ENCODE peak calls at places on chromosomes 4 and X, in eight cellular contexts. K, S, H, Q, A, O, W and I are unnamed samples.

GRCh38 chrX:68146054-68146453 is 287.2 kb downstream of the OPHN1 start:
- DNase-seq in K (no peak), S (peak), H (no peak), Q (no peak), A (no peak), O (no peak), W (no peak), I (no peak)

GRCh38 chrX:64394874-64395567 is at the start of gene MTMR8:
- DNase-seq in K (peak), S (no peak), H (peak), Q (peak), A (peak), O (peak), W (peak), I (peak)

GRCh38 chrX:131741103-131741581 is 197.3 kb downstream of the OR13H1 start:
- DNase-seq in K (no peak), S (peak), H (peak), Q (peak), A (peak), O (peak), W (peak), I (peak)

GRCh38 chr4:1375051-1375721 is 28.2 kb downstream of the UVSSA start:
- DNase-seq in K (no peak), S (no peak), H (peak), Q (peak), A (no peak), O (peak), W (no peak), I (no peak)

GRCh38 chrX:1911401-1912131 is 296.7 kb downstream of the ASMT start:
- DNase-seq in K (no peak), S (no peak), H (no peak), Q (no peak), A (no peak), O (no peak), W (no peak), I (no peak)

GRCh38 chr4:142519342-142519741 is 326.8 kb downstream of the INPP4B start:
- DNase-seq in K (no peak), S (peak), H (no peak), Q (no peak), A (no peak), O (no peak), W (no peak), I (no peak)

GRCh38 chr4:72209600-72209999 is 177.8 kb downstream of the NPFFR2 start:
- DNase-seq in K (no peak), S (no peak), H (no peak), Q (no peak), A (no peak), O (no peak), W (no peak), I (no peak)

GRCh38 chr4:5751918-5752802 is 41.2 kb downstream of the EVC start:
- DNase-seq in K (no peak), S (peak), H (peak), Q (no peak), A (no peak), O (no peak), W (no peak), I (no peak)

GRCh38 chrX:45771560-45772340 is 571.1 kb upstream of the DIPK2B start:
- DNase-seq in K (no peak), S (peak), H (no peak), Q (no peak), A (peak), O (no peak), W (peak), I (peak)

GRCh38 chr4:111671756-111672155 is 473.5 kb upstream of the FAM241A start:
- DNase-seq in K (no peak), S (no peak), H (no peak), Q (no peak), A (no peak), O (no peak), W (no peak), I (no peak)

GRCh38 chr4:153788419-153789276 is at the start of gene SFRP2:
- DNase-seq in K (no peak), S (no peak), H (peak), Q (no peak), A (no peak), O (no peak), W (no peak), I (no peak)

GRCh38 chr4:29304595-29304994 is 1415.6 kb upstream of the PCDH7 start:
- DNase-seq in K (no peak), S (peak), H (no peak), Q (no peak), A (no peak), O (no peak), W (no peak), I (no peak)

GRCh38 chr4:69830529-69831269 is 29.2 kb downstream of the SULT1E1 start:
- DNase-seq in K (no peak), S (no peak), H (no peak), Q (no peak), A (no peak), O (no peak), W (peak), I (no peak)

GRCh38 chr4:94032754-94033153 is 174.9 kb upstream of the SMARCAD1 start:
- DNase-seq in K (no peak), S (no peak), H (no peak), Q (no peak), A (no peak), O (no peak), W (no peak), I (no peak)

GRCh38 chr4:23686169-23686903 is 203.5 kb downstream of the PPARGC1A start:
- DNase-seq in K (no peak), S (no peak), H (no peak), Q (no peak), A (no peak), O (no peak), W (no peak), I (no peak)

GRCh38 chrX:20063153-20063552 is 53.6 kb downstream of the MAP7D2 start:
- DNase-seq in K (no peak), S (no peak), H (no peak), Q (no peak), A (no peak), O (no peak), W (no peak), I (no peak)

GRCh38 chrX:39721570-39722279 is 376.0 kb downstream of the BCOR start:
- DNase-seq in K (no peak), S (peak), H (no peak), Q (no peak), A (no peak), O (no peak), W (no peak), I (no peak)

GRCh38 chrX:3638280-3638873 is 75.1 kb downstream of the PRKX start:
- DNase-seq in K (no peak), S (peak), H (no peak), Q (peak), A (peak), O (peak), W (peak), I (no peak)

GRCh38 chr4:113397114-113397701 is 347.8 kb downstream of the ANK2 start:
- DNase-seq in K (no peak), S (peak), H (no peak), Q (no peak), A (no peak), O (no peak), W (no peak), I (no peak)

GRCh38 chr4:83552924-83553323 is 17.0 kb downstream of the GPAT3 start:
- DNase-seq in K (no peak), S (peak), H (no peak), Q (no peak), A (no peak), O (no peak), W (no peak), I (no peak)

GRCh38 chr4:113003841-113004240 is 45.6 kb upstream of the ANK2 start:
- DNase-seq in K (no peak), S (no peak), H (no peak), Q (no peak), A (no peak), O (no peak), W (no peak), I (no peak)

GRCh38 chrX:138765061-138765460 is 53.5 kb upstream of the FGF13 start:
- DNase-seq in K (no peak), S (no peak), H (no peak), Q (no peak), A (no peak), O (no peak), W (no peak), I (no peak)

GRCh38 chr4:121597346-121597934 is 99.3 kb downstream of the ANXA5 start:
- DNase-seq in K (no peak), S (peak), H (no peak), Q (no peak), A (no peak), O (no peak), W (no peak), I (no peak)

GRCh38 chrX:9341305-9342201 is 123.3 kb upstream of the TBL1X start:
- DNase-seq in K (peak), S (peak), H (peak), Q (peak), A (peak), O (peak), W (peak), I (peak)

GRCh38 chr4:112448211-112448745 is 67.7 kb downstream of the NEUROG2 start:
- DNase-seq in K (no peak), S (peak), H (no peak), Q (no peak), A (no peak), O (no peak), W (no peak), I (no peak)

GRCh38 chr4:20486433-20486832 is 213.8 kb upstream of the PACRGL start:
- DNase-seq in K (no peak), S (no peak), H (no peak), Q (no peak), A (no peak), O (no peak), W (no peak), I (no peak)

GRCh38 chrX:10176121-10177003 is 19.6 kb downstream of the CLCN4 start:
- DNase-seq in K (no peak), S (no peak), H (no peak), Q (no peak), A (no peak), O (no peak), W (no peak), I (no peak)

GRCh38 chr4:74223801-74224200 is 65.9 kb downstream of the MTHFD2L start:
- DNase-seq in K (no peak), S (peak), H (no peak), Q (no peak), A (no peak), O (no peak), W (no peak), I (no peak)

GRCh38 chr4:105909699-105910340 is 14.5 kb downstream of the NPNT start:
- DNase-seq in K (no peak), S (peak), H (no peak), Q (no peak), A (no peak), O (no peak), W (peak), I (no peak)

GRCh38 chrX:155434906-155435743 is 23.3 kb downstream of the F8A3 start:
- DNase-seq in K (no peak), S (no peak), H (no peak), Q (no peak), A (no peak), O (no peak), W (no peak), I (no peak)

GRCh38 chr4:71290074-71290473 is 48.7 kb upstream of the SLC4A4 start:
- DNase-seq in K (no peak), S (peak), H (no peak), Q (no peak), A (no peak), O (no peak), W (no peak), I (no peak)

GRCh38 chrX:14801136-14801535 is 71.7 kb downstream of the FANCB start:
- DNase-seq in K (no peak), S (peak), H (no peak), Q (no peak), A (no peak), O (no peak), W (no peak), I (no peak)

GRCh38 chr4:111466821-111467605 is 678.2 kb upstream of the FAM241A start:
- DNase-seq in K (no peak), S (no peak), H (no peak), Q (no peak), A (no peak), O (no peak), W (no peak), I (no peak)

GRCh38 chr4:118898684-118899138 is 10.1 kb downstream of the SYNPO2 start:
- DNase-seq in K (no peak), S (no peak), H (peak), Q (peak), A (no peak), O (no peak), W (no peak), I (no peak)

GRCh38 chrX:77918568-77918967 is 8.1 kb downstream of the ATP7A start:
- DNase-seq in K (no peak), S (peak), H (no peak), Q (no peak), A (no peak), O (no peak), W (no peak), I (no peak)

GRCh38 chr4:86942185-86942666 is 7.4 kb downstream of the AFF1 start:
- DNase-seq in K (no peak), S (peak), H (no peak), Q (no peak), A (no peak), O (no peak), W (no peak), I (no peak)

GRCh38 chr4:145340071-145340695 is 141.5 kb upstream of the SMAD1 start:
- DNase-seq in K (no peak), S (no peak), H (no peak), Q (no peak), A (no peak), O (peak), W (no peak), I (no peak)

GRCh38 chr4:153038493-153039311 is 102.6 kb downstream of the FHDC1 start:
- DNase-seq in K (no peak), S (no peak), H (no peak), Q (no peak), A (no peak), O (no peak), W (no peak), I (no peak)

GRCh38 chr4:143558823-143559756 is 45.6 kb downstream of the SMARCA5 start:
- DNase-seq in K (peak), S (peak), H (peak), Q (peak), A (peak), O (peak), W (peak), I (peak)

DNA sequence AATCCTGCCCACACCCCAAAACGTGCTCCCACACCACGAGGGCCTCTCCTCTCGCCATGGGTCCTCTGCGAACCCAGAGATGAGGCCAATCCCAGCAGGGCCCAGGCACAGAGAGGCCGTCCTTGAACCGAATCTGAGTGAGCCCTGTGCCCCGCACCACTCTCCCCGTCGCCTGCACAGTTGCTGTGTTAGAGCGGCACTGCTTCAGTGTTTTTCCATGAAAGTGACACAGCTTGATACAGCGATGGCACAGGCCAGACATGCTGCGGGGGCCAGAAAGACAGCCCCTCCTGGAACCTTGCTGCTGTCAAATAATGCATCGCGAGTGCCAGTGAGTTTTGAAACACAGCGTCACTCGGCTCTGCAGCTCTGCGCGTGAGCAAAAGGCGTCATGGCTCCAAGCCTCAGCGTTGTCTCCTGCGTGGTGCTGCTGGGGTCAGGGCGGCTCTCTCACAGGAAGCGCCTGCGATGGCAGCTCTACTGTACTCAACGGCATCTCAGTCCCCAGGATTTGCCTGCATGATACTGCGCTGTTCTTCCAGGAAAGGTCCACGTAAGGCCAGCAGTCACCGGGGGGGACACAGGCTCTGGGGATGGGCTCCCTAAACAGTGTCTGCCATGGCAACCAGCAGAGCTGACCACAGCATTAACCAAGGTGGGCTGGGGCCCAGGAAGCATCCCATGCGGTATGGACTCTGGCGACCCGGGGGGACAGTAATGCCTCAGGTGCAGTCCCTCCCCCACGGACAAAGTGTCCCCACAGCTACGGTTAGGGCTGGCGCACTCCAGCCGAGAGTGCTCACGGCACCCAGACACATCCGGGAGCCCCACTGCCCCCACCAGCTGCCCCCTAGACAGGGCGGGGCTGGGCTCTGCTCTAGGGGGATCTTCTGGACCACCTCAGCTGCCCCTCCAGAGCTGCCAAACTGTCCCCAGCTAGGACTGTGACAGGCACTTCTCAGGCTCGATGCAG is 63.1 kb downstream of the ACOX3 start:
- DNase-seq in K (no peak), S (no peak), H (peak), Q (peak), A (no peak), O (no peak), W (no peak), I (peak)
- TF ChIP-seq POLR2A in K (no peak), S (no peak), H (no peak), Q (no peak), A (no peak), O (no peak), W (no peak), I (no peak)

GRCh38 chrX:16712116-16712824 is at the start of gene CTPS2:
- DNase-seq in K (peak), S (peak), H (peak), Q (peak), A (peak), O (peak), W (peak), I (peak)
- TF ChIP-seq POLR2A in K (no peak), S (no peak), H (peak), Q (no peak), A (peak), O (no peak), W (peak), I (peak)

GRCh38 chr4:2537011-2537830 is 774 bp downstream of the FAM193A start:
- DNase-seq in K (no peak), S (peak), H (peak), Q (peak), A (peak), O (peak), W (peak), I (peak)

GRCh38 chr4:2536193-2537010 is at the start of gene FAM193A:
- DNase-seq in K (peak), S (peak), H (peak), Q (peak), A (peak), O (peak), W (peak), I (peak)

GRCh38 chr4:2534904-2535385 is 1.5 kb upstream of the FAM193A start:
- DNase-seq in K (no peak), S (peak), H (no peak), Q (no peak), A (no peak), O (no peak), W (no peak), I (no peak)

DNA sequence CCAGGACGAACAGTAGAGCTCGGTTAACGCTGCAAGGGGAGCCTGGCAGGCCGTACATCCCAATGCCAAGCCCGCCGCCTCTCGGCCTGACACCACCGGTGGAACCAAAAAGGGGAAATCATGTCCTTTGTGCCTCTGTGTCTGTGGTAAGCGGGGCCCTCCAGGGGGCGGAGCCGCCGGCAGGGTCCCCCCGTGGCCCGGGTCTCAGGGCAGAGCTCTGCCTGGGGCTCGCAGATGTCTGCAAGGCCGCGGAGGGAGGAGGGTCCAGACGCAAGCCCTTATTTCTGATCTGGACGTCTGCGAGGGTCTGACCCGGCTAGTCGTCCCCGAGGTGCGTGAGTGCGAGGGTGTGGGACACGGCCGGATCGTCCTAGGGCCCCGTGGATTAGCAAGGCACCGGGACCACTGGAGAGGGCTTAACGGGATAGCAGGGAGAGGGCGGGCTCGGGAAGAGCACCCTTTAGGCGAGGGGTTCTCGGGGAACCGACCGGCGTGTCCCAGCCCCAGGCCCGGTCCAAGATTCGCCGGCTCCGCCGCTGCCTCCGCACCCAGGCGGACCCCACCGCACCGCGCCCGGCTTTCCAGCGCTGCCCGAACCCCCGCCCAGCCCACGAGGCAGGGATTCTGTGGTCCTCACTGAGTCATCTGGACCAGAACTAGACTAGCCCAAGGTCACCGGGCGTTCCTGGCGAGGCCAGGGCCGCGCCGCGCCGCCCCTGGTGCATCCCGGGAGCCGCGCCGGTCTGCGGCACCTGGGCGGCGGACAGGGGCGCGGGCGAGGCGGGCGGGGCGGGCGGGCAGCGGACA is 858 bp upstream of the FAM193A start:
- DNase-seq in K (peak), S (peak), H (peak), Q (no peak), A (peak), O (peak), W (peak), I (peak)
- TF ChIP-seq POLR2A in K (no peak), S (peak), H (peak), Q (peak), A (no peak), O (peak), W (peak), I (peak)

GRCh38 chr4:2940267-2941137 is 22.7 kb downstream of the NOP14 start:
- DNase-seq in K (no peak), S (no peak), H (peak), Q (peak), A (no peak), O (no peak), W (peak), I (no peak)
- TF ChIP-seq POLR2A in K (no peak), S (no peak), H (no peak), Q (no peak), A (no peak), O (no peak), W (no peak), I (no peak)

DNA sequence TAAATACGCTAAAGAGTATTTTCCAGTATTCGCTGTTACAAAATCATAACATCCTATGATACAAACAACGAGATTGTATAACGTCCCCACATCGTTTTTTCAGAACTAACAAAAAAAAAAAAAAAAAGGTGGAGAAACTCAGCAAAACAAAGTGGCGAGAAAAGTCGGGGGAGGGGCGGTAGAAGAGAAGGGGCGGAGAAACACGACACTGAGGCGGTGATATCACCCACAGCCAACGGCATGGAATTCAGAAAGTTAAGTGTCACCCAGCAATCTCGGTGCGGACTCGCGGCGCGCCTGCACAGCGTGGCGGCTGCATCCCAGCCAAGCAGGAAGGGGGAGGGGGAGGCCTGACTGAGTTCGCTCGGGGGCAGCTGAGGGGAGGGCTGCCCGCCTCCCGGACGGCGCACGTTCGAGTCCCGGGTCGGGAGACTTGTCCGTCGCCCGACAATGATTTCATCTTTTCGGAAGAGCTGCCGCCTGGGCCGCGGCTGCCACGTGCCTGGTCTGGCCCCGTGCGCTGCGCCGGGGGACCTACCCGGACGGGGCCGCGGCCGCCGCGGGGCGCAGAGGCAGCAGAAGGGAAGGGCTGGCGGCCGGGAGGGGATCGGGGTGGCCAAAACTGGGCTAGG is 830 bp downstream of the SETD7 start:
- DNase-seq in K (peak), S (peak), H (peak), Q (peak), A (peak), O (peak), W (peak), I (peak)
- TF ChIP-seq POLR2A in K (no peak), S (peak), H (peak), Q (peak), A (peak), O (peak), W (peak), I (peak)